ENCODE peak calls at places on chromosomes 1 and 21, in six cellular contexts. H is GM12892, V is GM12878, K is K562, O is HepG2, A is H1. Q is an unnamed sample.

GRCh38 chr1:73331726-73332125 is 866.2 kb downstream of the LRRIQ3 start:
- DNase-seq in A (no peak), H (no peak), V (no peak), K (no peak), O (no peak), Q (no peak)

GRCh38 chr1:38817958-38818705 is 41.4 kb downstream of the RRAGC start:
- DNase-seq in V (no peak), K (peak), O (no peak), A (peak), H (peak), Q (peak)

GRCh38 chr1:3771108-3772026 is 1.2 kb upstream of the SMIM1 start:
- DNase-seq in K (peak), O (peak), A (no peak), H (no peak), V (no peak), Q (no peak)

GRCh38 chr1:219413523-219413922 is 199.4 kb downstream of the ZC3H11B start:
- DNase-seq in V (no peak), A (no peak), O (no peak), H (no peak), K (no peak), Q (no peak)

GRCh38 chr21:43597052-43597451 is 62.2 kb downstream of the HSF2BP start:
- DNase-seq in K (no peak), V (no peak), O (peak), H (no peak), A (no peak), Q (no peak)

GRCh38 chr1:201022824-201023516 is 544 bp downstream of the KIF21B start:
- DNase-seq in K (no peak), A (peak), H (no peak), V (no peak), O (no peak), Q (no peak)

GRCh38 chr21:44972301-44972814 is 32.5 kb downstream of the SLX9 start:
- DNase-seq in A (no peak), H (no peak), K (no peak), O (no peak), V (no peak), Q (no peak)

GRCh38 chr1:212475151-212475550 is 42.4 kb downstream of the NENF start:
- DNase-seq in O (no peak), A (no peak), V (no peak), H (no peak), K (no peak), Q (no peak)

GRCh38 chr1:27348861-27349783 is 7.3 kb downstream of the SYTL1 start:
- DNase-seq in H (no peak), V (no peak), A (peak), O (no peak), K (peak), Q (no peak)

GRCh38 chr1:5754079-5754431 is 238.2 kb downstream of the NPHP4 start:
- DNase-seq in O (no peak), K (no peak), H (no peak), A (peak), V (no peak), Q (no peak)

GRCh38 chr21:31909772-31910470 is 37.1 kb downstream of the HUNK start:
- DNase-seq in H (no peak), A (no peak), K (no peak), V (no peak), O (no peak), Q (no peak)

GRCh38 chr1:100868364-100868995 is 26.2 kb downstream of the EXTL2 start:
- DNase-seq in A (no peak), O (peak), V (no peak), H (no peak), K (peak), Q (no peak)

GRCh38 chr1:33818071-33818470 is 45.8 kb upstream of the HMGB4 start:
- DNase-seq in O (no peak), H (no peak), V (no peak), A (no peak), K (no peak), Q (no peak)

GRCh38 chr1:200253774-200254495 is 155.9 kb downstream of the ZNF281 start:
- DNase-seq in V (peak), H (peak), O (no peak), K (no peak), A (no peak), Q (no peak)

GRCh38 chr1:192887426-192887825 is 78.6 kb downstream of the RGS2 start:
- DNase-seq in H (no peak), A (no peak), O (no peak), V (no peak), K (no peak), Q (no peak)

GRCh38 chr1:205141236-205142104 is 19.7 kb upstream of the RBBP5 start:
- DNase-seq in H (peak), A (peak), K (peak), O (peak), V (peak), Q (peak)

GRCh38 chr1:203636306-203636705 is 9.7 kb downstream of the ATP2B4 start:
- DNase-seq in A (no peak), K (no peak), O (no peak), H (no peak), V (no peak), Q (no peak)

GRCh38 chr21:17196619-17197018 is 316.2 kb upstream of the CXADR start:
- DNase-seq in O (no peak), V (no peak), H (no peak), K (no peak), A (no peak), Q (no peak)

GRCh38 chr1:15308621-15309027 is 61.6 kb downstream of the FHAD1 start:
- DNase-seq in V (no peak), H (no peak), A (no peak), K (no peak), O (no peak), Q (no peak)

GRCh38 chr1:155003766-155004351 is 1.3 kb downstream of the ZBTB7B start:
- DNase-seq in K (peak), V (no peak), A (peak), H (no peak), O (peak), Q (no peak)

GRCh38 chr1:109556563-109556962 is 8.1 kb downstream of the GNAI3 start:
- DNase-seq in K (no peak), V (no peak), A (no peak), O (no peak), H (no peak), Q (no peak)

GRCh38 chr1:15950763-15951295 is 25.1 kb downstream of the ZBTB17 start:
- DNase-seq in O (no peak), A (no peak), V (no peak), K (peak), H (no peak), Q (no peak)

GRCh38 chr1:110927484-110928075 is 36.1 kb downstream of the LRIF1 start:
- DNase-seq in O (no peak), K (peak), V (no peak), A (no peak), H (no peak), Q (no peak)

GRCh38 chr21:26966360-26966977 is 419 bp downstream of the ADAMTS5 start:
- DNase-seq in O (no peak), V (no peak), K (no peak), H (no peak), A (peak), Q (peak)

GRCh38 chr1:108617008-108617723 is 43.7 kb downstream of the HENMT1 start:
- DNase-seq in V (no peak), H (no peak), A (no peak), O (no peak), K (peak), Q (no peak)

GRCh38 chr1:227318852-227319607 is 738 bp upstream of the CDC42BPA start:
- DNase-seq in O (peak), A (peak), K (peak), V (no peak), H (no peak), Q (no peak)

GRCh38 chr1:207336559-207337467 is 15.3 kb downstream of the CD55 start:
- DNase-seq in K (no peak), V (peak), H (no peak), O (peak), A (no peak), Q (no peak)

GRCh38 chr1:83996175-83996574 is 2.8 kb downstream of the TTLL7 start:
- DNase-seq in A (no peak), K (no peak), V (no peak), H (no peak), O (no peak), Q (no peak)

GRCh38 chr1:214900590-214900989 is 181.9 kb upstream of the KCNK2 start:
- DNase-seq in H (no peak), K (no peak), A (no peak), O (no peak), V (no peak), Q (no peak)

GRCh38 chr21:27076035-27076434 is 109.1 kb upstream of the ADAMTS5 start:
- DNase-seq in O (no peak), K (no peak), V (no peak), A (no peak), H (no peak), Q (no peak)

GRCh38 chr1:47856994-47857393 is 140.2 kb downstream of the TRABD2B start:
- DNase-seq in K (no peak), A (no peak), V (no peak), O (no peak), H (no peak), Q (no peak)

GRCh38 chr1:40980453-40981121 is 1.1 kb downstream of the CTPS1 start:
- DNase-seq in K (peak), V (no peak), H (peak), A (no peak), O (no peak), Q (peak)

GRCh38 chr1:17582124-17582768 is 42.7 kb downstream of the ARHGEF10L start:
- DNase-seq in O (no peak), V (no peak), H (no peak), K (no peak), A (no peak), Q (no peak)

GRCh38 chr1:88650676-88651418 is 33.2 kb upstream of the PKN2 start:
- DNase-seq in O (no peak), H (no peak), A (no peak), V (no peak), K (no peak), Q (no peak)

GRCh38 chr21:45378258-45378966 is 26.6 kb upstream of the COL18A1 start:
- DNase-seq in A (peak), O (no peak), K (no peak), H (no peak), V (no peak), Q (no peak)

GRCh38 chr1:168560370-168560769 is 16.0 kb upstream of the XCL1 start:
- DNase-seq in K (no peak), V (no peak), O (no peak), H (no peak), A (no peak), Q (no peak)

GRCh38 chr1:152026895-152027294 is 9.9 kb downstream of the S100A11 start:
- DNase-seq in H (no peak), A (no peak), O (no peak), K (no peak), V (no peak), Q (no peak)

GRCh38 chr1:66266350-66266749 is 267.6 kb upstream of the SGIP1 start:
- DNase-seq in V (no peak), K (no peak), A (no peak), O (no peak), H (no peak), Q (no peak)

GRCh38 chr1:116179886-116180474 is 68.8 kb downstream of the MAB21L3 start:
- DNase-seq in O (peak), H (no peak), A (no peak), K (no peak), V (no peak), Q (no peak)

GRCh38 chr1:24575905-24576587 is 20.2 kb downstream of the NCMAP start:
- DNase-seq in H (no peak), A (no peak), V (no peak), K (no peak), O (no peak), Q (no peak)

GRCh38 chr1:23483327-23484252 is at the start of gene ASAP3:
- DNase-seq in V (no peak), O (peak), H (no peak), A (peak), K (peak), Q (no peak)
- TF ChIP-seq POLR2A in V (no peak), O (peak), H (no peak), A (no peak), K (peak), Q (no peak)

GRCh38 chr1:32400876-32401631 is 6.8 kb upstream of the BSDC1 start:
- DNase-seq in A (peak), K (peak), H (peak), V (no peak), O (peak), Q (peak)

GRCh38 chr1:32404956-32405355 is 10.7 kb upstream of the BSDC1 start:
- DNase-seq in A (no peak), H (no peak), K (no peak), O (no peak), V (no peak), Q (no peak)

GRCh38 chr1:32411261-32411660 is 17.0 kb upstream of the BSDC1 start:
- DNase-seq in K (no peak), V (no peak), A (no peak), H (no peak), O (no peak), Q (no peak)

GRCh38 chr1:32405672-32406467 is 11.6 kb upstream of the BSDC1 start:
- DNase-seq in H (no peak), V (no peak), A (no peak), O (no peak), K (no peak), Q (no peak)

GRCh38 chr1:32406629-32407111 is 12.4 kb upstream of the BSDC1 start:
- DNase-seq in V (no peak), O (peak), H (no peak), K (peak), A (no peak), Q (no peak)
- TF ChIP-seq TAF1 in V (no peak), O (no peak), H (no peak), K (no peak), A (no peak), Q (no peak)

GRCh38 chr1:76510672-76511071 is 356.6 kb upstream of the ST6GALNAC5 start:
- DNase-seq in H (no peak), V (no peak), K (no peak), O (no peak), A (no peak), Q (no peak)
- TF ChIP-seq POLR2A in H (no peak), V (no peak), K (no peak), O (no peak), A (no peak), Q (no peak)

GRCh38 chr1:223474804-223475203 is 81.6 kb downstream of the CCDC185 start:
- DNase-seq in H (no peak), K (no peak), A (no peak), O (no peak), V (no peak), Q (no peak)

GRCh38 chr1:223466156-223466555 is 72.9 kb downstream of the CCDC185 start:
- DNase-seq in A (no peak), V (no peak), O (no peak), K (no peak), H (no peak), Q (no peak)

GRCh38 chr1:223472057-223472456 is 78.8 kb downstream of the CCDC185 start:
- DNase-seq in H (no peak), A (no peak), V (no peak), K (no peak), O (no peak), Q (no peak)

GRCh38 chr1:223473576-223474344 is 80.5 kb downstream of the CCDC185 start:
- DNase-seq in V (no peak), O (no peak), K (no peak), A (no peak), H (no peak), Q (no peak)

DNA sequence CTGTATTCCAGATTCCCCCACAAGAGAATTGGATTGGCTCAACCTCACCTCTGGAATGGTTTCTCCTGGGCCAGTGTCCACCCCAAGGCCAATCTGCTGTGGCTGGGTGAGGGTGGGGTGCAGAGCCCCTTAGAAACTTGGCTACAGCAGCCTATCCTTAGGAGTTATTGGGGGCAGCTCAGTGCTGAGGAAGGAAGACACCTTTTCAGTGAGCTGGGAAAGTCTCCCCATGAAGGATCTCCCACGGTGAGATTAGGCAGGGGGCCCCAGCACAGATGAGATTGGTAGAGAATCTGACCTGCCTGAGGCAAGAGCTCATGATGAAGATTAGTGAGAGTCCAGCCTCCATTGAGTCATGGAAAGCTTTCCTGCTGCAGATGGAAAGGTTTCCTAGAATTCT is 78.4 kb downstream of the CCDC185 start:
- DNase-seq in V (no peak), A (no peak), K (no peak), H (no peak), O (no peak), Q (no peak)
- TF ChIP-seq TAF1 in V (no peak), A (no peak), K (no peak), H (no peak), O (no peak), Q (no peak)

GRCh38 chr1:226109829-226110248 is 47.3 kb downstream of the H3-3A start:
- DNase-seq in H (peak), O (peak), A (peak), V (no peak), K (peak), Q (peak)
- TF ChIP-seq POLR2A in H (no peak), O (no peak), A (no peak), V (peak), K (no peak), Q (no peak)

DNA sequence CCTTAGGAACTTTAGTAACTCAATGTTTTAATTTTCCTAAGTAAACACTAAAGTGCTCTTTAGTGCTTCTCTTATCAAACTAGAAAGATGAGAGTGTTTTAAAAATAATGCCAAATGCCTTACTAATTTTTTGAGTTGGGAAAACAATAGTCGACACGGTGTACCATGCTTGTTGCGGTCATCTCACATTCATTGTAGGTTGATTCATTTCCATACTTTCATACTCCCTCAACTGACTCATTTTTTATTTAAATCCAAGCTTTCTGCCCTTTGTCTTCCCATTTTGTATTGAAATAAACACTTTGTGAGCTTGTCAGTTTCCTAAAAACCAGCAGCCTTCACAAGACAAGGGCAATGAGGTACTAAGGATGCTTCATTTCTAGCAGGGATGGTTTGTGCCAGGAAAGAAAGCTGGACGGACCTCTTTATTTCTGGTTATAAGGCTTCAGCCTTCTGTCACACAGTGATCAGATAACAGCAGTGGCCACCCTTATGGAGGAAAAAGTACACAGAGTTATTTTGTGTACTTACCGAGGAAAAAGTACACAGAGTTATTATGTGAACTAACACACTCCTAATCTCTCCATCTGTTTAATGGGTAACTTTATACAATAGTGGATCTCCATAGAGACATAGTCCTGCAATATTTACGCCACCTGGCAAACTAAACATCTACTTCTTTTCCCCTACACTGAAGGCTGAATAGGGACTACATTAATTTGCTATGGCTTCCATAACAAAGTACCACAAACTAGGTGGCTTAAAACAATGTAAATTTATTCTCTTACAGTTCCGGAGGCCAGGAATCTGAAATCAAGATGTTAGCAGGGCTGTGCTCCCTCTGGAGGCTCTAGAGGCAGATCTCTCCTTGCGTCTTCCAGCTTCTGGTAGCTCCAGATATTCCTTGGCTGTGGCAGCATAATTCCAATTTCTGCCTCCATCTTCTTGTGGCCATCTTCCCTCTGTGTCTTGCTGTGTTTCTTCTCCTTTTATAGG is 13.0 kb upstream of the CCDC190 start:
- DNase-seq in O (peak), A (no peak), H (no peak), K (no peak), V (no peak), Q (no peak)
- TF ChIP-seq TAF1 in O (no peak), A (no peak), H (no peak), K (no peak), V (no peak), Q (no peak)

DNA sequence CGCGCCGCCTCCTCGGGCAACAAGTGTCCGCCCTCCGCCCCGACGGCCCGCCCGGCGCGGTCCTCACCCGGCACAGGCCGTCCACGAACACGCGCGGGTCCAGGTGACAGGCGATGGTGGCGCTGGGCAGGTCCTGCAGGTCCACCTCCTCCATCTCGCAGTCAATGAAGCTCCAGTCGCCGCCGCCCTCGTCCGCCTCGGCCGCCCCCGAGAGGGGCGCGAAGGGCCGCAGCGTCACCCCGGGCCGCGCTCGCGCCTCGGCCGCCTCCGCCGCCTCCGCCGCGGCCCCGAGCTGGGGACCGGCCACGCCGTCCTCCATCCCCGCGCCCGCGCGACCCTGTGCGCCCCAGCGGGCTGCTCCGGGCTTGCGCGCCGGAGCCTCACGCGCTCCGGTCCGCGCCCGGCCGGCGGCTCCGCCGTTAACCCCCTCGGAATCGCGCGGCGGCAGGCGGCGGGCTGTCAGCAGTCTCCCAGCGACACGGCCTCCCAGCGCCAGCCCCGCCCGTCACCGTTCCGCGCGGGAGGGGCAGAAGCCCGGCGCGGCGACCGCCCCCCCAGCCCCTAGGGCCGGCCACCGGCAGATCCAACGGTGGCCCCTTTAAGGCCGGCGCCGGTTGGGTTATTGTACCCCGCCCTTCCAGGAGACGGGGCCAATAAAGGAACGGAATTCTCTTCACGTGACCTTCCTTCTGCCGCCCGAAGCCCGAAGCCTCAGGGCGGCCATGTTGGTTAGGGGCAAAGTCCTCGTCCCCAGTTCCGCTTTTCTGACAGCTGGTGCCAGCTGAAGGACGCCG is at the start of gene RCAN1:
- DNase-seq in V (peak), A (peak), O (peak), K (peak), H (peak), Q (peak)
- TF ChIP-seq POLR2A in V (peak), A (no peak), O (no peak), K (no peak), H (no peak), Q (no peak)

Q was measured in GM12891.